ENCODE peak calls at places on chromosome 18, in ten cellular contexts. G is body of pancreas; X is GM23338; Y is MCF 10A; T is NB4; A is AG04449; N is brain microvascular endothelial cell; L is lung; R is neural progenitor cell; C is CD4-positive, alpha-beta T cell. B is an unnamed sample.
A peak's percentile ranks its signal among the peaks of the same experiment; 100 is the strongest.

GRCh38 chr18:45690975-45691815 is 32.8 kb upstream of the SLC14A1 start:
- DNase-seq in G (peak; percentile 78), A (no peak), N (peak; percentile 80), C (peak; percentile 75), T (peak; percentile 81), L (peak; percentile 79), Y (peak; percentile 86), R (peak; percentile 87), X (peak; percentile 95), B (peak; percentile 87)

GRCh38 chr18:57747809-57748680 is 55.1 kb downstream of the ATP8B1 start:
- DNase-seq in R (no peak), Y (no peak), A (no peak), N (no peak), G (no peak), X (peak; percentile 32), C (no peak), L (no peak), T (no peak), B (no peak)

GRCh38 chr18:57210711-57211411 is 64.0 kb downstream of the BOD1L2 start:
- DNase-seq in A (no peak), L (no peak), T (no peak), Y (no peak), C (no peak), N (no peak), R (no peak), X (no peak), G (no peak), B (no peak)

GRCh38 chr18:74796928-74797576 is 199.4 kb downstream of the ZNF407 start:
- DNase-seq in C (no peak), G (no peak), N (no peak), T (no peak), R (no peak), Y (peak; percentile 4), A (peak; percentile 31), X (no peak), L (no peak), B (no peak)

GRCh38 chr18:55997156-55997561 is 409.2 kb upstream of the TCF4 start:
- DNase-seq in X (peak; percentile 22), A (no peak), R (no peak), G (no peak), N (no peak), T (no peak), Y (peak; percentile 23), L (no peak), C (no peak), B (no peak)

GRCh38 chr18:56711706-56712445 is 60.7 kb downstream of the WDR7 start:
- DNase-seq in T (no peak), L (no peak), G (no peak), X (no peak), Y (no peak), N (no peak), R (no peak), C (no peak), A (no peak), B (no peak)

GRCh38 chr18:73594749-73595148 is 552.9 kb downstream of the FBXO15 start:
- DNase-seq in G (no peak), R (no peak), A (no peak), X (no peak), Y (peak; percentile 27), T (no peak), C (no peak), N (no peak), L (no peak), B (no peak)

GRCh38 chr18:10787293-10787901 is 261.6 kb downstream of the NAPG start:
- DNase-seq in G (peak; percentile 81), X (peak; percentile 91), C (peak; percentile 64), N (peak; percentile 86), L (peak; percentile 84), A (peak; percentile 9), R (peak; percentile 88), Y (peak; percentile 86), T (peak; percentile 88), B (peak; percentile 93)

GRCh38 chr18:4004176-4004829 is 450.8 kb downstream of the DLGAP1 start:
- DNase-seq in N (peak; percentile 3), G (no peak), T (no peak), A (no peak), Y (peak; percentile 13), C (no peak), X (no peak), L (no peak), R (no peak), B (no peak)

GRCh38 chr18:2657043-2657512 is 1.6 kb downstream of the SMCHD1 start:
- DNase-seq in R (peak; percentile 43), T (peak; percentile 42), C (no peak), Y (no peak), L (no peak), G (no peak), A (no peak), N (no peak), X (no peak), B (no peak)

GRCh38 chr18:68623342-68623741 is 91.6 kb downstream of the TMX3 start:
- DNase-seq in G (peak; percentile 38), N (peak; percentile 64), L (no peak), Y (peak; percentile 76), A (peak; percentile 29), R (peak; percentile 79), C (no peak), T (peak; percentile 54), X (peak; percentile 87), B (peak; percentile 65)

GRCh38 chr18:36872329-36872728 is 43.4 kb downstream of the KIAA1328 start:
- DNase-seq in R (no peak), C (no peak), A (no peak), N (no peak), L (no peak), Y (no peak), X (peak; percentile 41), T (no peak), G (no peak), B (no peak)

GRCh38 chr18:55856191-55856590 is 268.2 kb upstream of the TCF4 start:
- DNase-seq in N (peak; percentile 72), G (no peak), C (no peak), Y (peak; percentile 97), A (no peak), R (no peak), T (no peak), L (no peak), X (peak; percentile 84), B (no peak)

GRCh38 chr18:46718501-46719341 is 38.1 kb downstream of the ST8SIA5 start:
- DNase-seq in N (no peak), A (peak; percentile 4), L (no peak), X (no peak), G (no peak), C (no peak), T (peak; percentile 11), R (no peak), Y (peak; percentile 57), B (no peak)

DNA sequence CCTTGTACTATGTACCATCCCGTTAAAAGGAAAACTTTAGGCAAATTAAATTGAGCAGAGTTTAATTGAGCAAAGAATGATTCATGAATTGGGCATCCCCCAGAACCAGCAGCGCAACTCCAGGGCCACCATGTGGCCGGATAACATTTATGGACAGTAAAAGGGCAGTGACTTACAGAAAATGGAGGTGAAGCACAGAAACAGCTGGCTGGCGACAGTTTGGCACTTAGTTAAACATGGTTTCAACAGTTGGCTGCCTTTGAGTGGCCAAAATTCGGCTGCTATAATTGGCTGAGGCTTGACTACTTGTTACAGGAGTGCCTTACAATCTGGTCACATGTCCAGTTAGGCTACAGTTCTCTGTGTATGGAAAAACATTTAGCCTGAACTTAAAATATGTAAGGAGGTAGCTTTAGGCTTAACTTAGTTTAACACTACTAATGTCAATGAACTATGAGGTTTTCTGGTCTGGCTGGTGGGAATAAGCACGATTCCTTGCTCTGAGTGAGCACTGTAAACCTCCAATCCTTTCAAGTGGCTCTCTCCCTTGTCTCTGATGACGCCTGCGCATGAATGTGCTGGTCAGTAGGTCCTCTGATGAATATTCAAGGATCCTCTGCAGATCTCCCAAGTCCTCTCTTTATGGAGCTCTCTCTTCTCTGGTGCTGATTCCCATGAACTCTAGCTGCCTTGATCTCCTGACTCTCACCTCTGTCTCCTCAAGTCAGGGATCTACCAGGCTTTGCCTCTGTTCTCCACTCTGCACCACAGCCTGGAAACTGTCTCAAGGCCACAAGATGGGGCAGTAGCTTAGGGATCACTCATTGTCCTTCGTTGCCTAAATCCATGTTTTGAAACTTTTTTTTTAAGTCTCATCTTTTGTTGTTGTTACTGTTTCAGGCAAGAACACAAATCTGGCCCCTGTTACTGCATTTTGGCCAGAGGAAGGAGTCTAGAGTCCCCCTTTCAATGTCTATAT is 24.4 kb upstream of the RAB31 start:
- DNase-seq in C (no peak), X (peak; percentile 23), T (peak; percentile 75), L (no peak), A (no peak), G (peak; percentile 33), N (peak; percentile 68), R (no peak), Y (peak; percentile 84), B (peak; percentile 68)
- TF ChIP-seq CTCF in C (no peak), X (peak; percentile 27), T (peak; percentile 32), L (peak; percentile 17), A (peak; percentile 68), G (peak; percentile 36), N (peak; percentile 81), R (peak; percentile 10), Y (peak; percentile 48), B (peak; percentile 20)

DNA sequence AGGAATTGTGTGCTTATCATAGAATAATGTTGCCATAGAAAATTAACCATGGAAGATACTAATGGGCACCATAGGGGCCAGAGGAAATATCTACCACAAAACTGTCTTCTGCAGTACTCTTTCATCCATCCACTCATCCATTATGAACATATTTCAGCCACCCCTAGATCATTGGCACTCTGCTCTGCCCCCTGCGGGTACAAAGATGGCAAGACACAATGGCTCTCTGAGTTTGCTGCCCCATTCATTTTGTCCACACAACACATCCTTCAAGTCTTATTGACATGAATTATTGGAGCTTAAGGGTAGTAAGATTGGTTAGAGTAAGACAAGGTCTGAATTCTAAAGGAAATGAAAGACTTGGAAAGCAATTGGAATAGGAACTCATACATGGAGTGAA is 1224.7 kb upstream of the CELF4 start:
- DNase-seq in T (peak; percentile 1), Y (peak; percentile 48), N (no peak), G (no peak), C (no peak), L (no peak), X (peak; percentile 55), A (no peak), R (peak; percentile 34), B (peak; percentile 20)
- TF ChIP-seq CTCF in T (peak; percentile 34), Y (peak; percentile 46), N (no peak), G (no peak), C (no peak), L (no peak), X (peak; percentile 78), A (no peak), R (peak; percentile 53), B (no peak)

GRCh38 chr18:26804474-26804873 is 61.0 kb downstream of the AQP4 start:
- DNase-seq in G (peak; percentile 13), R (peak; percentile 75), X (peak; percentile 33), C (no peak), N (no peak), A (no peak), T (peak; percentile 15), L (no peak), Y (no peak), B (peak; percentile 39)
- TF ChIP-seq CTCF in G (peak; percentile 40), R (peak; percentile 69), X (peak; percentile 67), C (no peak), N (peak; percentile 16), A (no peak), T (no peak), L (no peak), Y (peak; percentile 10), B (no peak)

DNA sequence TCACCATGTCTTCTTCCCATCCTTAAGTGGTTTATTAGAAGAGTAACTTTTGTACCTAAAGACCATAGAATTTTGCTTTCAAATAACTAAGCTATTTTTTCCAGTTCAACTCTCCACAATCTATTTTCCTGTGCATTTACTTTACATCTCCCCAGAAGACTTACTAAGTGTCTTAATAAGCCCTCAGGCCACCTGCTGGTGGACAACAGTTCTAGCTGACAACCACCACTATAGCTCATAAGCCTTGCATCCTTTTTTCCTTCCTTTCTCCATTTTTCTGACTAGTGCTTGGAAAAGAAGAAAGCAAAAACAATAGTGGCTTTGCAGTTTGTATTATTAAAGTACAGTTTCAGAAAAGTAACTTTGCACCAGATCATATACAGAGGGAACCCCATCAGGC is 149.5 kb upstream of the TMEM200C start:
- DNase-seq in G (no peak), L (no peak), C (no peak), X (peak; percentile 56), T (no peak), R (no peak), Y (no peak), N (no peak), A (no peak), B (no peak)
- TF ChIP-seq CTCF in G (no peak), L (no peak), C (no peak), X (peak; percentile 56), T (no peak), R (peak; percentile 33), Y (no peak), N (peak; percentile 62), A (no peak), B (no peak)

B was measured in testis.